ENCODE peak calls at places on chromosomes 4 and X, in nine cellular contexts. R is tibial artery, Z is BJ, W is adrenal gland, G is psoas muscle, E is bronchial epithelial cell, H is AG04449, Y is dorsolateral prefrontal cortex, M is kidney. K is an unnamed sample.

GRCh38 chr4:183876268-183876934 is 28.7 kb upstream of the STOX2 start:
- DNase-seq in R (peak; percentile 51), Z (no peak), W (peak; percentile 81), G (peak; percentile 71), E (peak; percentile 90), H (no peak), Y (no peak), M (peak; percentile 89), K (no peak)

GRCh38 chr4:78517050-78517652 is 34.4 kb upstream of the ANXA3 start:
- DNase-seq in R (no peak), Z (no peak), W (no peak), G (no peak), E (peak; percentile 47), H (no peak), Y (no peak), M (no peak), K (no peak)

GRCh38 chr4:7206856-7207567 is 14.7 kb downstream of the SORCS2 start:
- DNase-seq in R (peak; percentile 83), Z (peak; percentile 49), W (peak; percentile 83), G (peak; percentile 92), E (peak; percentile 56), H (peak; percentile 50), Y (peak; percentile 57), M (peak; percentile 94), K (peak; percentile 91)

GRCh38 chrX:10039821-10040793 is 72.9 kb downstream of the CLDN34 start:
- DNase-seq in R (no peak), Z (no peak), W (no peak), G (no peak), E (peak; percentile 75), H (no peak), Y (no peak), M (no peak), K (no peak)

GRCh38 chr4:25654971-25655963 is at the start of gene SLC34A2:
- DNase-seq in R (no peak), Z (no peak), W (no peak), G (no peak), E (peak; percentile 29), H (no peak), Y (no peak), M (peak; percentile 91), K (no peak)

GRCh38 chr4:136302566-136302965 is 1229.7 kb downstream of the PCDH18 start:
- DNase-seq in R (no peak), Z (no peak), W (no peak), G (no peak), E (peak; percentile 1), H (no peak), Y (no peak), M (no peak), K (no peak)

GRCh38 chr4:8745828-8746225 is 125.8 kb downstream of the HMX1 start:
- DNase-seq in R (no peak), Z (no peak), W (no peak), G (peak; percentile 11), E (no peak), H (no peak), Y (no peak), M (peak; percentile 43), K (peak; percentile 49)

GRCh38 chr4:139209470-139210063 is 32.5 kb upstream of the ELF2 start:
- DNase-seq in R (no peak), Z (no peak), W (no peak), G (no peak), E (no peak), H (no peak), Y (no peak), M (no peak), K (no peak)

GRCh38 chr4:163591614-163592020 is 97.1 kb downstream of the TMA16 start:
- DNase-seq in R (no peak), Z (no peak), W (no peak), G (no peak), E (no peak), H (no peak), Y (no peak), M (no peak), K (no peak)

GRCh38 chrX:68647156-68647957 is at the start of gene STARD8:
- DNase-seq in R (no peak), Z (no peak), W (peak; percentile 57), G (peak; percentile 57), E (no peak), H (no peak), Y (no peak), M (peak; percentile 81), K (no peak)

GRCh38 chr4:1209821-1210220 is 37.4 kb upstream of the SPON2 start:
- DNase-seq in R (peak; percentile 79), Z (peak; percentile 41), W (peak; percentile 62), G (peak; percentile 89), E (no peak), H (no peak), Y (no peak), M (peak; percentile 94), K (no peak)

GRCh38 chrX:68719904-68720614 is 72.6 kb downstream of the STARD8 start:
- DNase-seq in R (no peak), Z (no peak), W (no peak), G (peak; percentile 32), E (no peak), H (no peak), Y (no peak), M (no peak), K (no peak)

GRCh38 chrX:13938766-13939530 is 90.7 kb downstream of the GEMIN8 start:
- DNase-seq in R (no peak), Z (no peak), W (no peak), G (no peak), E (no peak), H (no peak), Y (no peak), M (no peak), K (no peak)

GRCh38 chr4:30714408-30715031 is 5.6 kb upstream of the PCDH7 start:
- DNase-seq in R (peak; percentile 22), Z (no peak), W (peak; percentile 35), G (no peak), E (peak; percentile 57), H (no peak), Y (no peak), M (no peak), K (no peak)
- TF ChIP-seq CTCF in R (peak; percentile 73), Z (peak; percentile 87), W (peak; percentile 41), G (peak; percentile 39), E (peak; percentile 75), H (peak; percentile 72), Y (peak; percentile 64), M (peak; percentile 66), K (peak; percentile 80)

GRCh38 chr4:152959080-152959479 is 23.0 kb downstream of the FHDC1 start:
- DNase-seq in R (no peak), Z (no peak), W (no peak), G (no peak), E (no peak), H (no peak), Y (no peak), M (no peak), K (no peak)

GRCh38 chr4:152961752-152962117 is 25.6 kb downstream of the FHDC1 start:
- DNase-seq in R (no peak), Z (no peak), W (no peak), G (no peak), E (no peak), H (no peak), Y (no peak), M (no peak), K (no peak)

GRCh38 chr4:152957437-152958185 is 21.5 kb downstream of the FHDC1 start:
- DNase-seq in R (no peak), Z (no peak), W (no peak), G (no peak), E (no peak), H (no peak), Y (no peak), M (no peak), K (no peak)

GRCh38 chr4:152962160-152962559 is 26.0 kb downstream of the FHDC1 start:
- DNase-seq in R (no peak), Z (no peak), W (no peak), G (no peak), E (no peak), H (no peak), Y (no peak), M (no peak), K (no peak)

DNA sequence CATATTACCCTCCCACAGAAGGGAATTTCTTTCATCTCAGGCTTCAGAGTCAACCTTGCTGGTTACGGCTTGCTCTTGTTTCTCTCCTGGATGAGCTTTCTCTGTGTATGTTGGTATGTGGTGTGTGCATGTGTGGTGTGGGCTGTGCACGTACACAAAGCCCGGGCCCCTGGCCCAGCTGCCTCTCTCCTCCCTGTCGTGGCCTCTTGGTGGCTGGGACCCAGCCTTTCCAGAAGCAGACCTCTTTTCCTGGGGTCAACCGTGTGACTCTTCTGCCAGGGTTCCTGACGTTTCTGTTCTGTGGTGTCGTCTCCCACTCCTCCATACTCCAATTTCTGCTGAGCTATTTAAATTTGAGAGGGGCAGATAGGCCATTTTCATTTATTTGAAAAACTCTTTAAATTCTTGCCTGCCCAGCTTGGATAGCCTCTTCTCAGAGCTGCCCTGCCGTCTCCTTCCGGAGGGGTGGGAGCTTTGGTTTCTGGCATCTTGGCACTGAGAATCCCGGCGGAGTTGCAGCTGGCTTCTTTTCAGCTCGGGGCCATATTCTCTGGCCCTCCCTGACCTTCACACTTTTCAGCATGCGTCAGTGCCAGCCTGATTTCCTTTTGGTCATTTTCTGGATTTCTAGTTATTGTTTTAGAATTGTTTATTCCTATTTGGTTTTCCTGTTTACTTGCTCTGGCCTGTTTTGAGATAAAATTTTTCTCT is 25.1 kb downstream of the FHDC1 start:
- DNase-seq in R (no peak), Z (no peak), W (peak; percentile 58), G (no peak), E (no peak), H (no peak), Y (no peak), M (no peak), K (no peak)
- TF ChIP-seq CTCF in R (no peak), Z (no peak), W (no peak), G (no peak), E (no peak), H (no peak), Y (no peak), M (no peak), K (no peak)

DNA sequence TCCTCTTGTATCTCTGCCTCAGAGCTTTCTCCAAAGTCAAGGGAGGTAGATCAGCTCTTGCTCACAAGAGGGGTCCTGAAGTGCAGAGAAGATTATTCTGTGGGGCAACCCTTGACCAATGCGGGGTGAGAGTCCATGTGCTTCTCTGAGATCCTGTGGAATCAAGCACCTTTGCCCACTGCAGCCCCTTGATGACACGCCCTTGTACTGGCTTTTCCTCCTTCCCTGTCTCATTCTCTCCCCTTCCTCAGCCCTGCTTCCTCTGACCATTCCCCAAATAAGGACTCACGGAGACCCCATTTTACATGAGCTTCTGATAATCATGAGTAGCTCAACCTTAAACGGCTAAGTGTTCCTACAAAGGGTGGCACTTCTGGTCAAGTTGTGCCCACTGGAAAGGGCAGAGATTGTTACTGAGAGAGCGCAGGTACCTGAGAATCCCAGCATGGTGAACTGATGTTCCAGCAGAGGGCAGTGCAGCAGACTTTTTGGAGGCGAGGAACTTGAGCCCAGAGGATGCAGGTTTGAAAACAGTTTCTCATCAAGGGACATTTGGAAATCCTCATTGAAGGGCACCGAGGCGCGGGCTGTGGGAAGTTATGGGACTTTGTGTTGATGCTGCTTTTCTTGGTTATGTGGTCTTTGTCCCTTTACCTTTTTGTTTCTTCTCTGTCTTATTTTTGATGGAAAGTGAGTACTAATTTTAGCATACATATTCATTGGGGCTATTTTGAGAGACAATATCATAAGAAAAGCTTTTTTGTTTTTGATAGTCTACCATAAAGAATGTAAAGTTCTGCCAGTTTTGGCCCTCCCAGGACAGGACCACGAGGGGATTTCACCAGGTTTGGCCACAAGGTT is 201.3 kb downstream of the RBM46 start:
- DNase-seq in R (peak; percentile 48), Z (no peak), W (peak; percentile 54), G (peak; percentile 51), E (peak; percentile 57), H (no peak), Y (peak; percentile 24), M (peak; percentile 72), K (no peak)
- TF ChIP-seq CTCF in R (peak; percentile 49), Z (peak; percentile 71), W (peak; percentile 26), G (peak; percentile 24), E (peak; percentile 76), H (peak; percentile 27), Y (peak; percentile 72), M (peak; percentile 62), K (peak; percentile 69)

GRCh38 chr4:187380181-187380581 is 615.4 kb upstream of the ZFP42 start:
- DNase-seq in R (no peak), Z (no peak), W (no peak), G (no peak), E (peak; percentile 52), H (no peak), Y (no peak), M (no peak), K (no peak)
- TF ChIP-seq CTCF in R (no peak), Z (peak; percentile 27), W (no peak), G (no peak), E (peak; percentile 64), H (peak; percentile 2), Y (no peak), M (no peak), K (no peak)

K was measured in osteocyte.